ENCODE peak calls at places on chromosomes 1 and 21, in six cellular contexts. L is CD8-positive, alpha-beta T cell; D is activated CD8-positive, alpha-beta T cell treated with anti-CD3 and anti-CD28 coated beads for 36 hours; P is coronary artery; Z is cerebellar cortex; F is stimulated activated naive CD8-positive, alpha-beta T cell treated with anti-CD3 and anti-CD28 coated beads, Interleukin-15, amount 100 ng/mL, for 72 hours. U is an unnamed sample.

GRCh38 chr1:42335809-42336518 is 929 bp upstream of the FOXJ3 start:
- DNase-seq in F (no peak), P (no peak), L (no peak), Z (no peak), D (peak), U (no peak)

GRCh38 chr1:225845633-225846259 is 35.8 kb downstream of the EPHX1 start:
- DNase-seq in F (peak), D (peak), L (no peak), P (peak), Z (peak), U (peak)

GRCh38 chr1:68185743-68186142 is 46.6 kb downstream of the WLS start:
- DNase-seq in F (no peak), L (no peak), Z (no peak), P (no peak), D (no peak), U (no peak)

GRCh38 chr1:65681101-65681500 is 111.6 kb upstream of the PDE4B start:
- DNase-seq in F (no peak), P (no peak), Z (no peak), D (no peak), L (no peak), U (peak)

GRCh38 chr1:9590201-9590600 is 1.5 kb downstream of the TMEM201 start:
- DNase-seq in Z (no peak), P (no peak), F (no peak), L (no peak), D (no peak), U (no peak)

GRCh38 chr1:228755800-228756199 is 20.5 kb downstream of the RHOU start:
- DNase-seq in D (no peak), F (no peak), Z (no peak), P (no peak), L (no peak), U (no peak)

GRCh38 chr1:6423321-6423999 is 1.1 kb upstream of the ESPN start:
- DNase-seq in L (peak), F (peak), P (no peak), Z (peak), D (peak), U (peak)

GRCh38 chr21:33025106-33025470 is 647 bp upstream of the OLIG2 start:
- DNase-seq in P (no peak), Z (no peak), F (no peak), D (no peak), L (no peak), U (no peak)

GRCh38 chr1:162366149-162366548 is 10.5 kb downstream of the SPATA46 start:
- DNase-seq in Z (no peak), P (no peak), L (no peak), F (no peak), D (no peak), U (no peak)

GRCh38 chr1:6700853-6701436 is 671 bp downstream of the DNAJC11 start:
- DNase-seq in Z (no peak), L (no peak), F (no peak), P (no peak), D (peak), U (no peak)

GRCh38 chr1:152486400-152487006 is 24.1 kb upstream of the LCE5A start:
- DNase-seq in Z (no peak), L (no peak), D (peak), F (no peak), P (no peak), U (no peak)